ENCODE peak calls at places on chromosomes 7 and 10, in eight cellular contexts. C, Y, K, M, X, A, U and B are unnamed samples.

GRCh38 chr7:107860981-107861652 is 29.9 kb upstream of the DLD start:
- ATAC-seq in U (no peak), Y (no peak), K (no peak), C (no peak), X (no peak), A (no peak), M (no peak), B (no peak)

GRCh38 chr10:11189581-11190376 is 172.1 kb downstream of the CELF2 start:
- ATAC-seq in X (no peak), U (no peak), K (no peak), M (peak; percentile 53), A (no peak), C (no peak), Y (no peak), B (no peak)

GRCh38 chr10:78150756-78151155 is 117.1 kb downstream of the RPS24 start:
- ATAC-seq in M (no peak), C (no peak), Y (no peak), X (no peak), K (no peak), U (no peak), A (no peak), B (no peak)

GRCh38 chr7:36216063-36216684 is 63.1 kb downstream of the EEPD1 start:
- ATAC-seq in A (no peak), K (no peak), U (no peak), C (no peak), M (peak; percentile 78), Y (peak; percentile 73), X (peak; percentile 99), B (peak; percentile 78)

GRCh38 chr7:99428972-99429566 is 9.5 kb downstream of the PTCD1 start:
- ATAC-seq in K (no peak), A (peak; percentile 14), C (no peak), Y (peak; percentile 33), M (no peak), X (no peak), U (no peak), B (no peak)

GRCh38 chr10:69655124-69655867 is 25.2 kb downstream of the FAM241B start:
- ATAC-seq in U (no peak), Y (no peak), A (no peak), X (no peak), C (no peak), K (no peak), M (no peak), B (no peak)

GRCh38 chr7:35677582-35678356 is 17.2 kb downstream of the HERPUD2 start:
- ATAC-seq in C (no peak), K (no peak), A (no peak), M (no peak), U (no peak), X (no peak), Y (no peak), B (no peak)

GRCh38 chr10:71053169-71053895 is 159.0 kb upstream of the UNC5B start:
- ATAC-seq in U (no peak), K (no peak), M (no peak), X (no peak), C (no peak), Y (no peak), A (no peak), B (no peak)

GRCh38 chr10:123134058-123134914 is 1.5 kb upstream of the HMX3 start:
- ATAC-seq in C (no peak), X (no peak), Y (no peak), U (no peak), A (no peak), K (no peak), M (no peak), B (no peak)

GRCh38 chr10:123133511-123133910 is 2.3 kb upstream of the HMX3 start:
- ATAC-seq in A (peak; percentile 1), K (peak; percentile 20), M (no peak), U (peak; percentile 1), Y (no peak), X (no peak), C (no peak), B (no peak)

GRCh38 chr10:123135415-123136141 is at the start of gene HMX3:
- ATAC-seq in A (no peak), K (no peak), Y (no peak), M (peak; percentile 27), C (peak; percentile 49), U (no peak), X (no peak), B (no peak)

GRCh38 chr10:123134915-123135414 is 805 bp upstream of the HMX3 start:
- ATAC-seq in K (no peak), U (no peak), X (no peak), Y (no peak), M (no peak), A (no peak), C (no peak), B (no peak)

GRCh38 chr10:123132576-123133477 is 2.9 kb upstream of the HMX3 start:
- ATAC-seq in X (peak; percentile 81), Y (peak; percentile 80), U (peak; percentile 95), M (peak; percentile 87), K (peak; percentile 84), A (peak; percentile 72), C (peak; percentile 88), B (peak; percentile 76)
- TF ChIP-seq POLR2A in X (no peak), Y (no peak), U (no peak), M (peak; percentile 25), K (no peak), A (no peak), C (no peak), B (no peak)

GRCh38 chr7:149870701-149871483 is 2.9 kb upstream of the ATP6V0E2 start:
- ATAC-seq in A (no peak), M (no peak), Y (no peak), U (no peak), K (no peak), X (no peak), C (no peak), B (no peak)

GRCh38 chr7:149873074-149873967 is 448 bp upstream of the ATP6V0E2 start:
- ATAC-seq in M (peak; percentile 97), X (peak; percentile 92), A (peak; percentile 89), K (peak; percentile 93), C (peak; percentile 96), U (peak; percentile 94), Y (peak; percentile 95), B (peak; percentile 96)

GRCh38 chr7:149873968-149874643 is at the start of gene ATP6V0E2:
- ATAC-seq in X (peak; percentile 62), C (peak; percentile 47), Y (peak; percentile 21), A (no peak), K (no peak), U (peak; percentile 31), M (peak; percentile 28), B (peak; percentile 16)

GRCh38 chr7:149871576-149871975 is 2.2 kb upstream of the ATP6V0E2 start:
- ATAC-seq in X (no peak), K (no peak), U (no peak), Y (no peak), C (no peak), A (no peak), M (no peak), B (no peak)

GRCh38 chr7:149872419-149873073 is 1.2 kb upstream of the ATP6V0E2 start:
- ATAC-seq in C (peak; percentile 7), M (peak; percentile 44), Y (peak; percentile 79), X (peak; percentile 71), K (peak; percentile 72), A (peak; percentile 80), U (peak; percentile 59), B (peak; percentile 83)
- TF ChIP-seq CTCF in C (no peak), M (peak; percentile 33), Y (peak; percentile 14), X (peak; percentile 54), K (no peak), A (no peak), U (peak; percentile 24), B (no peak)

GRCh38 chr10:35126530-35127288 is at the start of gene CREM:
- ATAC-seq in U (peak; percentile 87), C (peak; percentile 78), K (peak; percentile 99), Y (peak; percentile 97), A (peak; percentile 94), M (peak; percentile 93), X (peak; percentile 92), B (peak; percentile 95)
- TF ChIP-seq POLR2A in U (peak; percentile 84), C (peak; percentile 97), K (peak; percentile 98), Y (peak; percentile 100), A (peak; percentile 97), M (peak; percentile 97), X (peak; percentile 75), B (peak; percentile 99)

DNA sequence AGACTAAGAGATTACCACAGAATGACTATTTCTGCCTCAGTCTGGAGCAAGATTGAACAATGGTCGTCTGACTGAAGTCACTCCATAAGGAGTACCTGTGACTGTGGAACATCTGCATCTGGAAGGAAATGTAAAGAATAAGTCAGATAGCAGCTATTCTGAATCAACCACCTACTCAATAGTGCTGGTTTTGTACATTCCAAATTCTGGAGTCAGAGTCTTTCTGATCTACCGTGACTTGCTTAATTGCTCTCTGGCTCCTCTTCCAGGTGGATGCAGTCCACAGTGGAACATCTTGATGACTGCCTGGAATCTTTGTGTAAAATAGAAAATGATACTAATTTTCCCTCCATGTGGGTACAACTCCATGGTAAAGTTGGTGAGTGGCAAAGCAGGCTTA is 156.3 kb upstream of the SEMA3C start:
- ATAC-seq in X (no peak), U (peak; percentile 61), C (no peak), M (no peak), K (no peak), Y (no peak), A (no peak), B (no peak)
- TF ChIP-seq CTCF in X (no peak), U (no peak), C (no peak), M (no peak), K (no peak), Y (no peak), A (no peak), B (no peak)

GRCh38 chr10:127013251-127013656 is 108.0 kb downstream of the DOCK1 start:
- ATAC-seq in M (no peak), Y (no peak), K (no peak), U (no peak), C (no peak), A (no peak), X (no peak), B (no peak)
- TF ChIP-seq POLR2A in M (no peak), Y (no peak), K (no peak), U (no peak), C (no peak), A (no peak), X (no peak), B (no peak)